ENCODE peak calls at places on chromosomes 6 and 20, in ten cellular contexts. O is CD8-positive, alpha-beta T cell; X is endothelial cell of umbilical vein; C is A673; B is RWPE1; J is BJ; S is HepG2; F is nephron progenitor cell; P is endothelial cell; H is heart right ventricle. N is an unnamed sample.

GRCh38 chr6:125631165-125631564 is 118.3 kb upstream of the HEY2 start:
- DNase-seq in O (no peak), X (no peak), C (no peak), B (no peak), J (no peak), S (no peak), F (no peak), P (no peak), H (no peak), N (no peak)

GRCh38 chr6:108127826-108128225 is 38.0 kb upstream of the NR2E1 start:
- DNase-seq in O (no peak), X (no peak), C (no peak), B (no peak), J (peak), S (peak), F (no peak), P (no peak), H (no peak), N (no peak)

GRCh38 chr20:61500791-61501321 is 248.8 kb downstream of the CDH4 start:
- DNase-seq in O (no peak), X (no peak), C (no peak), B (no peak), J (no peak), S (no peak), F (no peak), P (peak), H (no peak), N (no peak)

GRCh38 chr6:67986694-67987232 is 648.3 kb upstream of the ADGRB3 start:
- DNase-seq in O (no peak), X (no peak), C (no peak), B (no peak), J (no peak), S (no peak), F (no peak), P (no peak), H (no peak), N (no peak)

GRCh38 chr6:153831350-153832078 is 207.5 kb upstream of the OPRM1 start:
- DNase-seq in O (no peak), X (no peak), C (peak), B (no peak), J (no peak), S (no peak), F (no peak), P (no peak), H (no peak), N (no peak)

GRCh38 chr6:26172496-26172958 is 85.3 kb downstream of the HFE start:
- DNase-seq in O (no peak), X (peak), C (peak), B (no peak), J (no peak), S (no peak), F (no peak), P (no peak), H (no peak), N (no peak)

GRCh38 chr20:36969478-36970186 is 18.1 kb upstream of the SAMHD1 start:
- DNase-seq in O (no peak), X (no peak), C (no peak), B (no peak), J (no peak), S (peak), F (no peak), P (no peak), H (no peak), N (no peak)

GRCh38 chr6:159038914-159039884 is 5.6 kb downstream of the TAGAP start:
- DNase-seq in O (no peak), X (no peak), C (no peak), B (peak), J (peak), S (no peak), F (no peak), P (no peak), H (no peak), N (peak)

GRCh38 chr6:14743465-14744211 is 502.2 kb upstream of the JARID2 start:
- DNase-seq in O (no peak), X (no peak), C (peak), B (peak), J (peak), S (peak), F (no peak), P (no peak), H (no peak), N (no peak)

GRCh38 chr6:74931567-74931966 is 274.3 kb downstream of the COL12A1 start:
- DNase-seq in O (no peak), X (no peak), C (no peak), B (no peak), J (peak), S (no peak), F (no peak), P (no peak), H (no peak), N (no peak)

GRCh38 chr6:161137839-161138544 is 135.9 kb downstream of the AGPAT4 start:
- DNase-seq in O (no peak), X (no peak), C (no peak), B (peak), J (no peak), S (no peak), F (no peak), P (no peak), H (no peak), N (no peak)

GRCh38 chr6:126188271-126188909 is 151.5 kb upstream of the CENPW start:
- DNase-seq in O (no peak), X (peak), C (no peak), B (no peak), J (peak), S (peak), F (no peak), P (no peak), H (no peak), N (no peak)

GRCh38 chr6:32716396-32716795 is 24.8 kb upstream of the HLA-DQA2 start:
- DNase-seq in O (no peak), X (no peak), C (no peak), B (no peak), J (no peak), S (no peak), F (no peak), P (no peak), H (no peak), N (no peak)

GRCh38 chr6:107870379-107870778 is 46.3 kb upstream of the SCML4 start:
- DNase-seq in O (no peak), X (no peak), C (no peak), B (no peak), J (no peak), S (no peak), F (no peak), P (no peak), H (no peak), N (peak)

GRCh38 chr20:45341939-45342862 is 6.0 kb downstream of the SDC4 start:
- DNase-seq in O (no peak), X (peak), C (no peak), B (peak), J (no peak), S (peak), F (peak), P (peak), H (peak), N (no peak)

GRCh38 chr20:40883097-40883496 is 145.5 kb upstream of the TOP1 start:
- DNase-seq in O (no peak), X (peak), C (no peak), B (no peak), J (no peak), S (no peak), F (no peak), P (no peak), H (no peak), N (no peak)

GRCh38 chr20:40880716-40881104 is 147.9 kb upstream of the TOP1 start:
- DNase-seq in O (no peak), X (no peak), C (no peak), B (no peak), J (no peak), S (no peak), F (no peak), P (no peak), H (no peak), N (no peak)

GRCh38 chr20:40882173-40882572 is 146.4 kb upstream of the TOP1 start:
- DNase-seq in O (no peak), X (no peak), C (no peak), B (no peak), J (no peak), S (no peak), F (no peak), P (no peak), H (no peak), N (no peak)

GRCh38 chr20:40880063-40880715 is 148.4 kb upstream of the TOP1 start:
- DNase-seq in O (no peak), X (no peak), C (no peak), B (no peak), J (no peak), S (no peak), F (no peak), P (no peak), H (no peak), N (no peak)
- TF ChIP-seq CTCF in O (no peak), X (no peak), C (no peak), B (no peak), J (no peak), S (no peak), F (no peak), P (no peak), H (no peak), N (no peak)

GRCh38 chr6:13487122-13488014 is at the start of gene GFOD1:
- DNase-seq in O (peak), X (peak), C (peak), B (peak), J (peak), S (peak), F (peak), P (peak), H (peak), N (peak)
- TF ChIP-seq CTCF in O (no peak), X (peak), C (no peak), B (no peak), J (no peak), S (no peak), F (no peak), P (peak), H (peak), N (no peak)

DNA sequence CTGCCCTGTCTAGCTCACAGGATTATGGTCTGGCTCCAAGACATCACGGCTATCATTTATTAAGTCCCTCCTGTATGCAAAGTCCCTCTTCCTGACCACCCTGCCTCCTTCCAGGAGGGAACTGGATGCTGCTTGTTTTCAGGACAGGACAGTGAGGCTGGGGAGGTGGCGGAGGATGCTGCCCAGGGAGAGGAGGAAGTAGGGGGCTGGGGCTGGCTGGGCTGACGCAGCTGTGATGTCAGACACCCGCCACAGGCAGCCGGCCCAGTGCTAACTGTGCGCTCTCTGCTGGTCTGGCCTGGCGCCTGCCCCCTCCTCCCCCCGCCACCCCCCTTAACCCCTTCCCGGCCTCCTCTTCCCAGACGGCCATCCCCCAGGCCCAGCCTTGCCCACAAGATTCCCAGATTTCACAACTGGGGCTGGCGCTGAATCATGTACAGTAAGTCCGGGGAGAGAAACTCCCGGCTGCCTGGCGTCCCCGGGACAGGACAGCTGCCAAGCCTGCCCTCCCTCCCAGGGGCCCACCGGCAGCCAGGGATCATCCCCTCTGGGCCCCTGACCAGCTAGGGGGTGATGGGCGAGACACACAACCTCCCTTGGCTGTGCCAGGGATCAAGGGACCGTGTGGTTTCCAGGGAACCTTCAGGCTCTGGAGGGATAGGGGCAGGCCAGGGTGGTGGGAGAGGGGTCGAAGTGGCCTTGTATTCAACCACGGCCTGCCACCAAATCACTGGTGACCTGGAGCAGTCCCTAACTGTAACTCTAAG is 118.1 kb downstream of the CEBPB start:
- DNase-seq in O (no peak), X (peak), C (no peak), B (peak), J (peak), S (peak), F (peak), P (peak), H (peak), N (no peak)
- TF ChIP-seq CTCF in O (no peak), X (no peak), C (no peak), B (no peak), J (peak), S (peak), F (no peak), P (no peak), H (peak), N (no peak)

GRCh38 chr6:44100088-44100550 is 27.1 kb downstream of the MRPL14 start:
- DNase-seq in O (no peak), X (peak), C (peak), B (no peak), J (no peak), S (peak), F (no peak), P (peak), H (no peak), N (no peak)
- TF ChIP-seq CTCF in O (peak), X (peak), C (peak), B (peak), J (peak), S (peak), F (peak), P (peak), H (peak), N (no peak)